ENCODE peak calls at places on chromosome 6, in eight cellular contexts. L is naive B cell; M is CD8-positive, alpha-beta T cell; O is posterior vena cava; A is keratinocyte; E is iris pigment epithelial cell; F is hypothalamus; R is GM10248. I is an unnamed sample.

GRCh38 chr6:170186909-170187668 is 103.8 kb downstream of the DLL1 start:
- DNase-seq in E (no peak), L (no peak), R (no peak), F (no peak), M (no peak), O (peak), A (no peak), I (no peak)

GRCh38 chr6:6622557-6622956 is 34.0 kb downstream of the LY86 start:
- DNase-seq in F (no peak), O (no peak), M (no peak), A (no peak), E (no peak), R (no peak), L (no peak), I (no peak)

GRCh38 chr6:134352786-134353480 is 35.0 kb upstream of the SGK1 start:
- DNase-seq in R (no peak), E (peak), A (no peak), L (no peak), F (no peak), M (no peak), O (no peak), I (no peak)

GRCh38 chr6:156731436-156731835 is 45.7 kb upstream of the ARID1B start:
- DNase-seq in A (no peak), L (no peak), E (peak), O (no peak), F (no peak), M (no peak), R (no peak), I (no peak)

GRCh38 chr6:25229671-25230321 is 49.4 kb upstream of the CARMIL1 start:
- DNase-seq in O (no peak), L (no peak), E (peak), F (no peak), A (no peak), R (no peak), M (no peak), I (no peak)

GRCh38 chr6:20213271-20213798 is 1.1 kb upstream of the MBOAT1 start:
- DNase-seq in F (no peak), L (no peak), O (no peak), E (no peak), R (no peak), M (no peak), A (no peak), I (no peak)

GRCh38 chr6:40845588-40845987 is 193.4 kb downstream of the UNC5CL start:
- DNase-seq in L (peak), R (peak), F (no peak), E (peak), M (no peak), O (no peak), A (no peak), I (no peak)

GRCh38 chr6:63816979-63817436 is 181.4 kb downstream of the PHF3 start:
- DNase-seq in F (no peak), A (no peak), E (peak), R (no peak), M (no peak), L (no peak), O (no peak), I (no peak)

GRCh38 chr6:46103437-46103836 is 26.4 kb upstream of the ENPP4 start:
- DNase-seq in L (no peak), R (no peak), A (no peak), M (no peak), F (no peak), O (no peak), E (no peak), I (no peak)

GRCh38 chr6:148118303-148118702 is 224.3 kb upstream of the SASH1 start:
- DNase-seq in F (no peak), M (no peak), O (no peak), L (no peak), A (no peak), E (no peak), R (no peak), I (no peak)

GRCh38 chr6:75300206-75300605 is 15.6 kb upstream of the TMEM30A start:
- DNase-seq in F (no peak), O (no peak), E (no peak), M (no peak), A (no peak), L (no peak), R (no peak), I (no peak)

GRCh38 chr6:152651986-152652385 is 14.8 kb upstream of the SYNE1 start:
- DNase-seq in A (no peak), F (no peak), O (no peak), E (peak), L (no peak), M (no peak), R (no peak), I (no peak)

GRCh38 chr6:142297996-142298753 is 3.6 kb upstream of the ADGRG6 start:
- DNase-seq in A (peak), L (no peak), R (no peak), M (no peak), F (no peak), O (no peak), E (peak), I (no peak)

GRCh38 chr6:42335896-42336295 is 115.8 kb downstream of the TRERF1 start:
- DNase-seq in R (no peak), O (no peak), M (no peak), A (no peak), F (no peak), E (no peak), L (no peak), I (no peak)

GRCh38 chr6:142014515-142014914 is 118.2 kb upstream of the GJE1 start:
- DNase-seq in O (no peak), M (no peak), A (peak), L (no peak), F (no peak), R (no peak), E (peak), I (no peak)

GRCh38 chr6:158000530-158001307 is 19.1 kb downstream of the SYNJ2 start:
- DNase-seq in R (no peak), F (no peak), E (no peak), O (peak), L (no peak), A (no peak), M (no peak), I (no peak)

GRCh38 chr6:167906899-167907298 is 80.2 kb downstream of the AFDN start:
- DNase-seq in M (no peak), E (peak), L (no peak), R (no peak), A (no peak), O (no peak), F (peak), I (peak)

GRCh38 chr6:13479206-13479797 is 8.1 kb downstream of the GFOD1 start:
- DNase-seq in M (no peak), L (no peak), A (no peak), O (no peak), E (no peak), R (no peak), F (no peak), I (no peak)

GRCh38 chr6:99495466-99495865 is 19.8 kb downstream of the USP45 start:
- DNase-seq in O (no peak), L (no peak), M (no peak), A (no peak), R (no peak), F (no peak), E (peak), I (no peak)

GRCh38 chr6:132749111-132749510 is 8.6 kb downstream of the VNN2 start:
- DNase-seq in A (no peak), F (no peak), O (no peak), R (no peak), L (no peak), M (no peak), E (no peak), I (no peak)

GRCh38 chr6:16544006-16544405 is 217.3 kb downstream of the ATXN1 start:
- DNase-seq in F (no peak), E (peak), R (no peak), L (no peak), O (no peak), A (no peak), M (no peak), I (no peak)

GRCh38 chr6:75478929-75479328 is 14.7 kb downstream of the FILIP1 start:
- DNase-seq in E (no peak), R (no peak), L (no peak), A (no peak), M (no peak), O (no peak), F (no peak), I (no peak)

GRCh38 chr6:56357616-56358373 is 110.4 kb upstream of the COL21A1 start:
- DNase-seq in M (no peak), O (no peak), A (no peak), F (no peak), E (peak), L (no peak), R (no peak), I (no peak)

GRCh38 chr6:129844118-129844891 is 16.8 kb downstream of the TMEM244 start:
- DNase-seq in L (no peak), F (no peak), E (peak), A (peak), O (no peak), M (no peak), R (no peak), I (no peak)

I was measured in LNCaP clone FGC.